ENCODE peak calls at places on chromosomes 12 and 14, in seven cellular contexts. V, P, T, J, E, Y and I are unnamed samples.

GRCh38 chr12:51751657-51752056 is 96.9 kb downstream of the FIGNL2 start:
- DNase-seq in V (no peak), P (no peak), T (no peak), J (no peak), E (no peak), Y (no peak), I (no peak)

GRCh38 chr12:117732761-117733160 is 236.0 kb downstream of the KSR2 start:
- DNase-seq in V (peak), P (no peak), T (no peak), J (no peak), E (no peak), Y (no peak), I (no peak)

GRCh38 chr12:77060883-77061240 is 4.5 kb downstream of the E2F7 start:
- DNase-seq in V (no peak), P (no peak), T (no peak), J (no peak), E (no peak), Y (no peak), I (no peak)

GRCh38 chr12:116959845-116960514 is 49.2 kb downstream of the FBXW8 start:
- DNase-seq in V (no peak), P (no peak), T (peak), J (no peak), E (no peak), Y (no peak), I (no peak)

GRCh38 chr12:15590180-15590826 is 198.9 kb downstream of the EPS8 start:
- DNase-seq in V (peak), P (peak), T (peak), J (no peak), E (peak), Y (peak), I (no peak)

GRCh38 chr14:54447231-54447692 is 6.1 kb upstream of the CNIH1 start:
- DNase-seq in V (no peak), P (no peak), T (peak), J (no peak), E (no peak), Y (no peak), I (no peak)

GRCh38 chr14:67285876-67286452 is 44.7 kb downstream of the PALS1 start:
- DNase-seq in V (peak), P (no peak), T (peak), J (no peak), E (peak), Y (peak), I (no peak)

GRCh38 chr14:102882233-102882906 is 40.1 kb upstream of the AMN start:
- DNase-seq in V (no peak), P (no peak), T (no peak), J (no peak), E (no peak), Y (no peak), I (no peak)

GRCh38 chr14:37515761-37516160 is 79.3 kb downstream of the FOXA1 start:
- DNase-seq in V (no peak), P (no peak), T (no peak), J (no peak), E (no peak), Y (no peak), I (no peak)

GRCh38 chr14:45610303-45610702 is 357.3 kb upstream of the MIS18BP1 start:
- DNase-seq in V (peak), P (no peak), T (peak), J (no peak), E (peak), Y (no peak), I (peak)

GRCh38 chr12:104684884-104685283 is 228.1 kb downstream of the CHST11 start:
- DNase-seq in V (no peak), P (no peak), T (no peak), J (no peak), E (no peak), Y (no peak), I (no peak)

GRCh38 chr12:188910-189621 is 24.9 kb downstream of the SLC6A12 start:
- DNase-seq in V (peak), P (peak), T (peak), J (peak), E (peak), Y (peak), I (no peak)

GRCh38 chr12:104050436-104050835 is 449 bp upstream of the GLT8D2 start:
- DNase-seq in V (no peak), P (no peak), T (no peak), J (no peak), E (peak), Y (no peak), I (no peak)